ENCODE peak calls at places on chromosomes 2 and 18, in five cellular contexts. One of them, this sample, is unnamed.

GRCh38 chr2:172613035-172613434 is 57.1 kb downstream of the PDK1 start:
- DNase-seq in GM12878: no peak
- DNase-seq in GM13976: peak
- DNase-seq in H1: no peak
- DNase-seq in pulmonary artery endothelial cell: no peak
- DNase-seq in this sample: no peak

GRCh38 chr2:8992643-8993042 is 10.8 kb downstream of the MBOAT2 start:
- DNase-seq in GM12878: no peak
- DNase-seq in GM13976: no peak
- DNase-seq in H1: no peak
- DNase-seq in pulmonary artery endothelial cell: no peak
- DNase-seq in this sample: no peak

GRCh38 chr18:35851286-35851967 is 121.1 kb upstream of the RMP24 start:
- DNase-seq in GM12878: no peak
- DNase-seq in GM13976: no peak
- DNase-seq in H1: peak
- DNase-seq in pulmonary artery endothelial cell: no peak
- DNase-seq in this sample: no peak

GRCh38 chr18:43159091-43159490 is 43.6 kb upstream of the RIT2 start:
- DNase-seq in GM12878: no peak
- DNase-seq in GM13976: no peak
- DNase-seq in H1: no peak
- DNase-seq in pulmonary artery endothelial cell: no peak
- DNase-seq in this sample: no peak

GRCh38 chr2:10257500-10258147 is 45.1 kb upstream of the HPCAL1 start:
- DNase-seq in GM12878: no peak
- DNase-seq in GM13976: no peak
- DNase-seq in H1: no peak
- DNase-seq in pulmonary artery endothelial cell: no peak
- DNase-seq in this sample: no peak

GRCh38 chr2:17401096-17401495 is 117.1 kb downstream of the RAD51AP2 start:
- DNase-seq in GM12878: no peak
- DNase-seq in GM13976: no peak
- DNase-seq in H1: no peak
- DNase-seq in pulmonary artery endothelial cell: no peak
- DNase-seq in this sample: no peak

GRCh38 chr18:48765053-48765452 is 185.7 kb downstream of the SMAD7 start:
- DNase-seq in GM12878: no peak
- DNase-seq in GM13976: no peak
- DNase-seq in H1: no peak
- DNase-seq in pulmonary artery endothelial cell: no peak
- DNase-seq in this sample: no peak

GRCh38 chr2:54471221-54471711 is 15.1 kb downstream of the SPTBN1 start:
- DNase-seq in GM12878: peak
- DNase-seq in GM13976: no peak
- DNase-seq in H1: no peak
- DNase-seq in pulmonary artery endothelial cell: peak
- DNase-seq in this sample: peak